ENCODE peak calls at places on chromosome 20, in nine cellular contexts. N is foreskin fibroblast, B is HCT116, S is GM12865, O is astrocyte of the hippocampus, I is left ventricle myocardium inferior, R is HT1080, F is amniotic stem cell, L is myocyte. U is an unnamed sample.

GRCh38 chr20:4563534-4563933 is 158.2 kb upstream of the PRND start:
- DNase-seq in N (peak), B (no peak), S (peak), O (peak), I (no peak), R (peak), F (peak), L (peak), U (no peak)

GRCh38 chr20:21395666-21396044 is 1.7 kb downstream of the NKX2-4 start:
- DNase-seq in N (no peak), B (no peak), S (peak), O (peak), I (no peak), R (no peak), F (no peak), L (no peak), U (peak)

GRCh38 chr20:48283470-48284110 is 498.3 kb upstream of the SULF2 start:
- DNase-seq in N (peak), B (no peak), S (no peak), O (peak), I (peak), R (peak), F (peak), L (peak), U (peak)

GRCh38 chr20:13430346-13431002 is 208.3 kb downstream of the TASP1 start:
- DNase-seq in N (no peak), B (peak), S (peak), O (peak), I (no peak), R (peak), F (no peak), L (no peak), U (no peak)

GRCh38 chr20:15711177-15711576 is 862.1 kb downstream of the KIF16B start:
- DNase-seq in N (no peak), B (no peak), S (no peak), O (no peak), I (no peak), R (no peak), F (no peak), L (peak), U (no peak)

GRCh38 chr20:59908855-59909254 is 24.6 kb downstream of the SYCP2 start:
- DNase-seq in N (no peak), B (no peak), S (no peak), O (no peak), I (no peak), R (no peak), F (no peak), L (no peak), U (no peak)

GRCh38 chr20:2602046-2602735 is 50.2 kb upstream of the NOP56 start:
- DNase-seq in N (no peak), B (no peak), S (no peak), O (peak), I (no peak), R (no peak), F (no peak), L (no peak), U (no peak)

GRCh38 chr20:57540889-57541288 is 15.9 kb upstream of the CTCFL start:
- DNase-seq in N (no peak), B (no peak), S (no peak), O (no peak), I (no peak), R (no peak), F (no peak), L (no peak), U (no peak)

GRCh38 chr20:31674895-31675827 is 37.4 kb downstream of the COX4I2 start:
- DNase-seq in N (peak), B (no peak), S (peak), O (peak), I (peak), R (peak), F (no peak), L (peak), U (peak)

GRCh38 chr20:39269031-39269461 is 306.9 kb downstream of the DHX35 start:
- DNase-seq in N (no peak), B (peak), S (peak), O (peak), I (peak), R (peak), F (no peak), L (no peak), U (peak)

GRCh38 chr20:51886891-51887608 is 84.7 kb upstream of the SALL4 start:
- DNase-seq in N (no peak), B (no peak), S (no peak), O (peak), I (no peak), R (no peak), F (no peak), L (no peak), U (no peak)

GRCh38 chr20:3922983-3923339 is 33.8 kb downstream of the PANK2 start:
- DNase-seq in N (no peak), B (no peak), S (no peak), O (no peak), I (no peak), R (no peak), F (no peak), L (no peak), U (no peak)

GRCh38 chr20:58982406-58983114 is 1.5 kb downstream of the NELFCD start:
- DNase-seq in N (no peak), B (no peak), S (peak), O (no peak), I (no peak), R (no peak), F (no peak), L (no peak), U (no peak)

GRCh38 chr20:63064745-63065711 is 58.3 kb upstream of the BHLHE23 start:
- DNase-seq in N (no peak), B (no peak), S (no peak), O (no peak), I (peak), R (no peak), F (no peak), L (no peak), U (peak)

GRCh38 chr20:46757754-46758678 is 48.6 kb downstream of the SLC2A10 start:
- DNase-seq in N (peak), B (peak), S (peak), O (peak), I (peak), R (peak), F (peak), L (peak), U (peak)

GRCh38 chr20:35091808-35092523 is 641 bp downstream of the TRPC4AP start:
- DNase-seq in N (no peak), B (no peak), S (peak), O (peak), I (no peak), R (no peak), F (no peak), L (peak), U (no peak)

GRCh38 chr20:26276811-26277210 is 580.2 kb upstream of the ZNF337 start:
- DNase-seq in N (peak), B (no peak), S (no peak), O (peak), I (no peak), R (no peak), F (peak), L (no peak), U (no peak)

GRCh38 chr20:57621426-57622200 is 1.4 kb upstream of the ZBP1 start:
- DNase-seq in N (peak), B (no peak), S (no peak), O (no peak), I (no peak), R (no peak), F (no peak), L (peak), U (no peak)

GRCh38 chr20:46400253-46400652 is 6.2 kb downstream of the ELMO2 start:
- DNase-seq in N (peak), B (no peak), S (no peak), O (peak), I (no peak), R (peak), F (peak), L (peak), U (peak)